ENCODE peak calls at places on chromosomes 12 and 14, in ten cellular contexts. P, R, B, J, W, O, X, C, Y and M are unnamed samples.

GRCh38 chr12:124797321-124797720 is 66.3 kb downstream of the SCARB1 start:
- DNase-seq in Y (no peak), X (no peak), R (no peak), P (no peak), J (no peak), O (no peak), C (no peak), B (no peak), W (no peak), M (no peak)

GRCh38 chr12:30457621-30458289 is 237.9 kb downstream of the IPO8 start:
- DNase-seq in J (no peak), O (no peak), P (no peak), R (no peak), W (no peak), C (no peak), Y (peak), B (no peak), X (no peak), M (peak)

GRCh38 chr14:48536318-48536717 is 860.9 kb upstream of the MDGA2 start:
- DNase-seq in C (no peak), W (no peak), O (no peak), R (no peak), P (no peak), B (no peak), Y (no peak), X (no peak), J (no peak), M (no peak)

GRCh38 chr14:39266871-39267591 is 33.3 kb downstream of the MIA2 start:
- DNase-seq in C (peak), Y (peak), J (peak), B (peak), W (peak), P (peak), R (peak), X (peak), O (peak), M (peak)

GRCh38 chr14:53295372-53295771 is 142.2 kb upstream of the DDHD1 start:
- DNase-seq in J (no peak), P (no peak), B (no peak), C (no peak), X (no peak), R (no peak), Y (no peak), W (no peak), O (no peak), M (no peak)

GRCh38 chr12:75694891-75695290 is 183.5 kb upstream of the KRR1 start:
- DNase-seq in J (no peak), W (no peak), P (no peak), C (no peak), R (no peak), B (no peak), O (no peak), Y (no peak), X (no peak), M (no peak)

GRCh38 chr12:55659486-55660385 is 23.0 kb downstream of the OR10P1 start:
- DNase-seq in C (no peak), P (no peak), B (no peak), X (no peak), W (no peak), O (no peak), Y (no peak), J (no peak), R (no peak), M (no peak)

GRCh38 chr12:93918262-93918661 is 230.1 kb upstream of the PLXNC1 start:
- DNase-seq in W (no peak), B (no peak), Y (peak), R (no peak), P (no peak), C (no peak), J (no peak), X (no peak), O (no peak), M (no peak)

GRCh38 chr12:6326316-6326959 is 15.4 kb downstream of the TNFRSF1A start:
- DNase-seq in P (no peak), J (no peak), O (no peak), C (no peak), W (no peak), X (no peak), R (peak), B (no peak), Y (no peak), M (no peak)

GRCh38 chr12:15772405-15773018 is 16.7 kb downstream of the EPS8 start:
- DNase-seq in J (peak), P (no peak), W (no peak), C (no peak), X (no peak), Y (no peak), B (no peak), O (no peak), R (no peak), M (no peak)

GRCh38 chr12:52207895-52208294 is 16.1 kb upstream of the KRT80 start:
- DNase-seq in J (no peak), X (no peak), Y (peak), B (no peak), R (peak), O (no peak), P (peak), C (no peak), W (no peak), M (no peak)

GRCh38 chr14:62428429-62429203 is 616.6 kb downstream of the KCNH5 start:
- DNase-seq in X (no peak), B (no peak), C (no peak), J (no peak), W (no peak), R (no peak), P (no peak), O (no peak), Y (no peak), M (no peak)

GRCh38 chr14:60655114-60655897 is 6.0 kb upstream of the SIX1 start:
- DNase-seq in B (no peak), P (no peak), W (no peak), C (no peak), O (no peak), R (peak), X (no peak), J (no peak), Y (no peak), M (no peak)

GRCh38 chr12:20368653-20369163 is 371 bp downstream of the PDE3A start:
- DNase-seq in R (no peak), J (no peak), P (no peak), C (no peak), Y (no peak), X (no peak), B (no peak), O (peak), W (no peak), M (no peak)

GRCh38 chr12:111066744-111067437 is 146.5 kb upstream of the MYL2 start:
- DNase-seq in B (no peak), O (no peak), C (no peak), R (peak), Y (no peak), X (no peak), P (no peak), J (no peak), W (no peak), M (no peak)

GRCh38 chr14:66539034-66539433 is 31.1 kb downstream of the GPHN start:
- DNase-seq in J (no peak), C (no peak), Y (no peak), B (no peak), O (peak), R (no peak), W (no peak), X (no peak), P (no peak), M (no peak)

GRCh38 chr12:12979731-12980259 is 20.3 kb downstream of the HEBP1 start:
- DNase-seq in X (no peak), W (no peak), R (no peak), J (no peak), O (no peak), C (no peak), B (no peak), P (no peak), Y (peak), M (peak)